ENCODE peak calls at places on chromosomes 7 and 10, in nine cellular contexts. Z is fibroblast of the aortic adventitia, C is neural crest cell, E is Peyer's patch, Y is adrenal gland, H is nephron progenitor cell, M is kidney epithelial cell, P is tibial nerve, F is brain microvascular endothelial cell. L is an unnamed sample.

GRCh38 chr7:151276651-151277590 is 28.4 kb upstream of the SMARCD3 start:
- DNase-seq in E (peak), Z (peak), H (peak), P (no peak), F (peak), Y (peak), C (peak), M (no peak), L (peak)

GRCh38 chr7:44959956-44960640 is 18.7 kb downstream of the MYO1G start:
- DNase-seq in P (no peak), H (no peak), F (no peak), Z (no peak), E (no peak), Y (no peak), M (no peak), C (no peak), L (no peak)

GRCh38 chr10:43352951-43353350 is 18.5 kb upstream of the FXYD4 start:
- DNase-seq in P (no peak), H (no peak), C (no peak), F (no peak), Y (no peak), M (no peak), Z (no peak), E (no peak), L (no peak)

GRCh38 chr10:127195571-127196226 is 692 bp downstream of the INSYN2A start:
- DNase-seq in Y (no peak), Z (no peak), F (no peak), M (no peak), H (peak), P (no peak), C (peak), E (no peak), L (no peak)

GRCh38 chr7:79740076-79740475 is 286.6 kb upstream of the MAGI2 start:
- DNase-seq in C (no peak), E (no peak), Z (no peak), M (no peak), F (no peak), H (no peak), P (no peak), Y (no peak), L (no peak)

GRCh38 chr7:137001478-137001877 is 133.0 kb downstream of the CHRM2 start:
- DNase-seq in F (no peak), Z (no peak), H (no peak), M (no peak), E (no peak), C (no peak), Y (no peak), P (no peak), L (no peak)

GRCh38 chr10:115931301-115931700 is 341.7 kb downstream of the GFRA1 start:
- DNase-seq in F (no peak), Z (no peak), M (no peak), P (no peak), C (no peak), E (no peak), Y (no peak), H (no peak), L (no peak)

GRCh38 chr10:71821909-71822763 is 28.9 kb downstream of the PSAP start:
- DNase-seq in M (no peak), Y (no peak), F (peak), E (no peak), Z (no peak), P (no peak), H (no peak), C (no peak), L (no peak)

GRCh38 chr10:124461642-124462347 is at the start of gene LHPP:
- DNase-seq in Y (peak), H (peak), P (peak), E (peak), C (peak), M (peak), Z (peak), F (peak), L (peak)

GRCh38 chr10:110867807-110868465 is 3.8 kb upstream of the PDCD4 start:
- DNase-seq in Z (no peak), M (no peak), C (no peak), Y (no peak), F (no peak), H (no peak), E (no peak), P (no peak), L (no peak)

GRCh38 chr7:56053379-56053778 is 1.8 kb downstream of the CCT6A start:
- DNase-seq in Y (no peak), H (no peak), P (no peak), C (no peak), E (no peak), Z (no peak), F (no peak), M (no peak), L (no peak)

GRCh38 chr10:123614888-123615287 is 51.3 kb upstream of the GPR26 start:
- DNase-seq in F (peak), P (peak), M (peak), E (peak), Y (peak), H (peak), C (peak), Z (peak), L (peak)

GRCh38 chr10:73797324-73798025 is 12.1 kb downstream of the ZSWIM8 start:
- DNase-seq in E (no peak), Z (no peak), M (no peak), Y (no peak), H (no peak), C (no peak), P (no peak), F (no peak), L (no peak)

GRCh38 chr7:81990395-81990794 is 220.5 kb upstream of the HGF start:
- DNase-seq in P (no peak), E (no peak), Y (no peak), Z (peak), C (no peak), F (peak), M (peak), H (no peak), L (no peak)

GRCh38 chr10:82815680-82816079 is 940.7 kb downstream of the NRG3 start:
- DNase-seq in F (no peak), Z (no peak), E (no peak), C (no peak), H (no peak), M (no peak), Y (no peak), P (no peak), L (no peak)

GRCh38 chr10:131062621-131063260 is 248.8 kb downstream of the TCERG1L start:
- DNase-seq in E (no peak), C (no peak), Y (no peak), H (no peak), M (no peak), Z (no peak), F (no peak), P (no peak), L (no peak)

GRCh38 chr10:15325243-15326002 is 45.7 kb downstream of the FAM171A1 start:
- DNase-seq in Y (peak), Z (peak), M (peak), P (no peak), F (peak), H (no peak), E (no peak), C (no peak), L (no peak)

GRCh38 chr7:39294022-39294421 is 272.2 kb upstream of the YAE1 start:
- DNase-seq in Z (no peak), Y (no peak), M (no peak), P (no peak), E (no peak), F (no peak), C (no peak), H (no peak), L (no peak)

GRCh38 chr7:142311876-142312275 is 54.0 kb upstream of the PRSS58 start:
- DNase-seq in M (no peak), E (no peak), C (no peak), F (no peak), Y (no peak), Z (no peak), H (no peak), P (no peak), L (no peak)

GRCh38 chr7:158262284-158263109 is 325.1 kb downstream of the PTPRN2 start:
- DNase-seq in M (no peak), Y (no peak), H (no peak), P (no peak), F (no peak), Z (no peak), C (no peak), E (no peak), L (no peak)

GRCh38 chr10:4270116-4270515 is 485.1 kb upstream of the KLF6 start:
- DNase-seq in Z (peak), F (peak), M (peak), P (no peak), H (no peak), Y (peak), E (no peak), C (no peak), L (no peak)

GRCh38 chr10:48599830-48600134 is 5.1 kb downstream of the ARHGAP22 start:
- DNase-seq in E (no peak), C (no peak), M (no peak), F (no peak), H (no peak), Z (no peak), P (no peak), Y (no peak), L (no peak)

GRCh38 chr10:62172465-62172864 is 96.2 kb downstream of the RTKN2 start:
- DNase-seq in F (no peak), H (no peak), Y (no peak), M (no peak), C (no peak), P (no peak), E (no peak), Z (no peak), L (no peak)

GRCh38 chr10:34584164-34584563 is 230.9 kb downstream of the PARD3 start:
- DNase-seq in M (no peak), F (peak), H (no peak), C (no peak), E (no peak), Z (peak), Y (peak), P (no peak), L (no peak)

DNA sequence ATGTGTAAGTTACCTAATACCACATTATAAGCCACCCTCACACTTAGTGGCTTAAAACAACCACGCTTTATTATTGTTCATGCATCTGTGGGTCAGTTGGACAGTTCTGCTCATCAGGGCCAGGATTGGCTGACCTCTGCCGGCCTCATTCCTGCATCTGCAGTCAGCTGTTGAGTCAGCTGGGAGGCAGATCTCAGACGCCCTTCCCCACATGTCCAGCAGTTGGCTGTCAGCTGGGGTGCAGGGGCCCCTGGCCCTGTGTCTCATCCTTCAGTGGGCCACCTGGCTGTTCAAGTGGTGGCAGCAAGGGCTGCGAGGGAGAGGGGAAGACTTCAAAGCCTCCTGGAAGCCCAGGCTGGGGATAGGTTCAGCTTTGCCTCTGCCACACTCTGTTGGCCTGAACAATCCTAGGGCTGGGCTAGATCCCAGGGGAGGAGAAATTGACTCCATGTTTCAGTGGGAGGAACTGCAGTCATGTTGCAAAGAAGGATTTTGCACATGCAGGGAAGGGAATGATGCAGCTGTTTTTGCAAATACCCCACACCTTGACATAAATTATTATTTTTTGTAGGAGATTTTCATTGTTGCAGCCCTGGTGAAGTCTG is 33.1 kb downstream of the TACR2 start:
- DNase-seq in P (no peak), F (peak), M (no peak), Y (peak), C (no peak), H (no peak), E (no peak), Z (peak), L (no peak)
- TF ChIP-seq CTCF in P (no peak), F (peak), M (peak), Y (no peak), C (no peak), H (no peak), E (no peak), Z (peak), L (no peak)

GRCh38 chr7:4906682-4907081 is 23.2 kb upstream of the RADIL start:
- DNase-seq in Z (no peak), Y (no peak), P (no peak), F (no peak), M (no peak), H (no peak), C (no peak), E (no peak), L (no peak)
- TF ChIP-seq CTCF in Z (no peak), Y (no peak), P (no peak), F (no peak), M (no peak), H (no peak), C (no peak), E (no peak), L (no peak)

GRCh38 chr7:131518626-131519025 is 37.8 kb downstream of the PODXL start:
- DNase-seq in Z (no peak), P (no peak), C (no peak), M (no peak), H (no peak), F (no peak), E (peak), Y (no peak), L (no peak)
- TF ChIP-seq CTCF in Z (no peak), P (no peak), C (no peak), M (no peak), H (no peak), F (no peak), E (no peak), Y (no peak), L (no peak)

DNA sequence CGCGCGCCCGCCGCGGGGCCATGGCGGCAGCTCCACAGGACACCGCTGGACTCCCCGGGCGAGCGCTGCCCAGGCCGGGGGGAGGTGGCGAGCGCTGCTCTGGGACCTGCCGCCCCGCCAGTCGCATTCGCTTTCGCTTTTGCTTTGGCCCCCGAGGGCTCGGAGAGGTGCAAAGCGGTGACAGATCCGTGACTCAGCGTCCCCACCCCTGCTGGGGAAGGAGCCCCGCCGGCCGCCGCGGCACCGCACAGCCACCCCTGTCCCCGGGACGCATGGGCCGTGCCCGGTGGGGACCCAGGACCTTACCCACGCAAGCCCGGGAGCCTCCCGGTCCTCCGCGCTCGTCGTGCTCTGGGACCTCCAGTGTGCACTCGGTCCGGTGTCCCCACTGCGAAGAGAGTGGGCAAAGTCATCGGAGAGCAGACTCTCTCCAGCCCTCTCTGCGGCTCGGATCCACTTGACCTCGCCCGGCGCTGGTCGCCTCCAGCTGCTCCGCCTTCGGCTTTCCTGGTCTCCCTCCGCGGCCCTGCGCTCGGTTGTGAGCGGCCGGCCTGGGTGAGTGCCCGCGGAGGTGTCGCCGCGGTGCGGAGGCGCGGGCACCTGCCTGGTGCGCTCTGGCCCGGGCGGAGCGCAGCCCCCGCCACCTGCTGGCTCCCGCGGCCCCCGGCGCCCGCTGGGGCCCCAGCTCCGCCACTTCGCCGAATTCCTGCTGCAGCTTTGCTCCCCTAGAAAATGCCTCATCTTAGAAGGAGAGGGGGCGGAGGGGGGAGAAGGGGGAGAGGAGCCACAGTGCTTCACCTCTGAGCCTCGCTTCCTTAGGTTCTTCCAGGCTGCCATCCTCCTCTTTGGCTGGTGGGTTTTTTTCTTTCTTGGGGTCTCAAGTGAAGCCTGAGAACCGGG is at the start of gene IL15RA:
- DNase-seq in M (no peak), H (peak), E (peak), P (no peak), Y (peak), C (peak), F (peak), Z (peak), L (peak)
- TF ChIP-seq CTCF in M (no peak), H (no peak), E (peak), P (no peak), Y (peak), C (no peak), F (no peak), Z (no peak), L (peak)

DNA sequence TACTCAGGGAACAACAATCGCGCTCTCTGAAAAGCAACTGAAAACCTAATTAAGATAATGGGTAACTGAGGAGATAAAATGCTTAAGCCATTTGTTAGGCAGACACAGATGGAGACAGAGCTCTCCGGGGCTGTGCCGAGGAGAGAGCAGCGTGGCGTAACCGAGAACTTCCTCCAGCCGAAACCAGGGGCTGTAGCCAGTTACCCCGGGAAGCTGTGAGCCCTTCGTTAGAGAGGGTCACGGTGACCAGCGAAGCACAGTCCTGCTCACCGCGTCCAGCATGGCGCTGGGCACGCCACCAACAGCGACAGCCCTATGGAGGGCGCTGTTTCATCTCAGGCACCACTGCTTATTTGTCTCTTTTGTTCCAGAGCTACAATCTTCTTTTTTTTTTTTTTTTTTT is 16.1 kb downstream of the PAPOLB start:
- DNase-seq in P (no peak), C (no peak), Z (peak), F (no peak), H (peak), E (no peak), M (no peak), Y (no peak), L (no peak)
- TF ChIP-seq CTCF in P (no peak), C (peak), Z (peak), F (peak), H (peak), E (no peak), M (peak), Y (no peak), L (no peak)

GRCh38 chr7:90459888-90460287 is 9.6 kb upstream of the PTTG1IP2 start:
- DNase-seq in Z (no peak), M (no peak), C (no peak), E (no peak), P (no peak), F (no peak), Y (no peak), H (no peak), L (no peak)
- TF ChIP-seq CTCF in Z (peak), M (no peak), C (no peak), E (no peak), P (no peak), F (peak), Y (no peak), H (no peak), L (no peak)

GRCh38 chr7:116809636-116810266 is 52.6 kb upstream of the CAPZA2 start:
- DNase-seq in Z (peak), E (no peak), Y (peak), P (no peak), H (peak), C (peak), F (peak), M (peak), L (no peak)
- TF ChIP-seq CTCF in Z (peak), E (peak), Y (peak), P (peak), H (peak), C (peak), F (peak), M (peak), L (peak)

DNA sequence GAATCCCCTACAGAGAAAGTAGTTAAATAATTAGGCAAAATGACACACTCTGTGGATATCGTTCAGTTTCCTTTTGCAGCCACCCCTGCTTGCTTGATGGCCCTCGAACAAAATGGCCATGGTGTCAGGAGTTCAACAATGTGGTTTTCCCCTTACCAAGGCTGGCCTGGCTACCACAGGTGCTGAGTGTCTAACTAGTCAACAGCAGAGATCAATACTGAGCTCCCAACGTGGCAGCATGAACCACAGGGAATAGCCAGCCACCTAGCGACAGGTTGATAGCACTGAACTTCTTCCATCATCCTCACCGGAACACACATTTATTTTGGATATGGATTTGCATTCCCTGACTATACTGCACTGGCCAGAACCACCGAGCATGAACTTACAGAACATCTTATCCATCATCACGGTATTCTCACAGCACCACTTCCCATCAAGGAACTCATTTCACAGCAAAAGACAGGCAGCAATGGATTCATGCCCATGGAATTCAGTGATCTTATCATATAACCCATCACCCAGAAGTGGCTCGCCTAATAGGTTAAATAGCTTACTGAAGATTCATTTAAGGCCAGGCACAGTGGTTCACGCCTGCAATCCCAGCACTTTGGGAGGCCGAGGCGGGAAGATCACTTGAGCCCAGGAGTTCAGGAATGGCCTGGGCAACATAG is 6.3 kb downstream of the C10orf67 start:
- DNase-seq in F (peak), E (no peak), Y (no peak), P (no peak), C (no peak), H (no peak), M (peak), Z (no peak), L (no peak)
- TF ChIP-seq CTCF in F (peak), E (no peak), Y (no peak), P (no peak), C (peak), H (no peak), M (no peak), Z (no peak), L (no peak)

DNA sequence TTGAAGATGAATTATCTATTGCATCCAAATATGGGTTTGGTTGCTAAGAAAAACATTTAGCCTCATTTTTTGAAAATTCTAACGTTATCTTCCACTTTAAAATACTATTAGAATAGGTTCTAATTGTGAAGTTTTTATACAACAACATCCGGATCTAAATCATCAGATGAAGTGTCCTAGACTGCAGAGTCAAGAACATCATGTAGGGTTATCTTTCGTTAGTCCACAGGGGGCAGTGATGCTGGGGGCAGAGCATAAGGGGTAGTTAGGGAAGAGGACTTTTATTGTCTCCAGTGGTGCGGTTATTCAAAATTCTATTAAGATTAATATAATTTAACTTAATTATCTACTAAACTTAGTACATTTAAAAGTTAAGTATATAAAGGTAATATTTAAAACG is 990.6 kb upstream of the PHF14 start:
- DNase-seq in F (no peak), Z (no peak), P (no peak), E (no peak), C (no peak), H (no peak), M (no peak), Y (no peak), L (no peak)
- TF ChIP-seq CTCF in F (no peak), Z (no peak), P (no peak), E (no peak), C (no peak), H (peak), M (no peak), Y (no peak), L (no peak)

L was measured in transverse colon.